ENCODE peak calls at places on chromosomes 2 and 18, in eight cellular contexts. C, N, H, U, A, P, I and M are unnamed samples.

GRCh38 chr2:9991221-9991620 is 39.7 kb downstream of the GRHL1 start:
- DNase-seq in C (no peak), N (no peak), H (no peak), U (no peak), A (no peak), P (no peak), I (no peak), M (no peak)

GRCh38 chr2:181371782-181372292 is 85.3 kb upstream of the ITGA4 start:
- DNase-seq in C (no peak), N (no peak), H (peak; percentile 68), U (no peak), A (no peak), P (no peak), I (no peak), M (no peak)

GRCh38 chr2:127857494-127857818 is 499 bp downstream of the POLR2D start:
- DNase-seq in C (no peak), N (peak; percentile 8), H (no peak), U (no peak), A (no peak), P (no peak), I (no peak), M (no peak)

GRCh38 chr2:159712929-159713575 is 746 bp downstream of the MARCHF7 start:
- DNase-seq in C (no peak), N (no peak), H (no peak), U (no peak), A (no peak), P (no peak), I (no peak), M (no peak)

GRCh38 chr2:11598228-11598731 is 64.4 kb downstream of the GREB1 start:
- DNase-seq in C (no peak), N (no peak), H (no peak), U (no peak), A (no peak), P (no peak), I (no peak), M (no peak)

GRCh38 chr18:57352271-57352701 is at the start of gene ST8SIA3:
- DNase-seq in C (no peak), N (no peak), H (no peak), U (no peak), A (no peak), P (no peak), I (no peak), M (no peak)

GRCh38 chr2:56185582-56186046 is 1.8 kb downstream of the CCDC85A start:
- DNase-seq in C (no peak), N (no peak), H (peak; percentile 45), U (peak; percentile 57), A (peak; percentile 49), P (no peak), I (peak; percentile 53), M (peak; percentile 43)

GRCh38 chr18:41170346-41170745 is 784.7 kb upstream of the PIK3C3 start:
- DNase-seq in C (no peak), N (no peak), H (peak; percentile 37), U (no peak), A (no peak), P (no peak), I (no peak), M (no peak)

GRCh38 chr2:202941771-202942170 is 29.7 kb downstream of the CARF start:
- DNase-seq in C (no peak), N (no peak), H (no peak), U (no peak), A (no peak), P (no peak), I (no peak), M (no peak)

GRCh38 chr18:60892441-60892840 is 440.8 kb upstream of the CDH20 start:
- DNase-seq in C (no peak), N (no peak), H (peak; percentile 41), U (no peak), A (no peak), P (no peak), I (no peak), M (no peak)

GRCh38 chr2:69177063-69177771 is 164.2 kb downstream of the ANTXR1 start:
- DNase-seq in C (no peak), N (no peak), H (peak; percentile 99), U (peak; percentile 58), A (peak; percentile 67), P (no peak), I (peak; percentile 70), M (peak; percentile 58)

GRCh38 chr2:223993634-223994232 is 36.5 kb downstream of the MRPL44 start:
- DNase-seq in C (peak; percentile 36), N (peak; percentile 21), H (peak; percentile 89), U (no peak), A (peak; percentile 73), P (peak; percentile 64), I (no peak), M (peak; percentile 23)

GRCh38 chr18:33820517-33821368 is 242.7 kb downstream of the ASXL3 start:
- DNase-seq in C (no peak), N (no peak), H (no peak), U (no peak), A (no peak), P (no peak), I (no peak), M (no peak)

GRCh38 chr2:1758774-1759610 is 14.7 kb upstream of the PXDN start:
- DNase-seq in C (no peak), N (no peak), H (no peak), U (no peak), A (no peak), P (no peak), I (peak; percentile 37), M (no peak)

GRCh38 chr2:45450633-45451032 is 160.4 kb downstream of the SRBD1 start:
- DNase-seq in C (no peak), N (no peak), H (no peak), U (no peak), A (no peak), P (no peak), I (no peak), M (no peak)

GRCh38 chr18:11888726-11889125 is 19.4 kb downstream of the MPPE1 start:
- DNase-seq in C (no peak), N (no peak), H (no peak), U (no peak), A (no peak), P (no peak), I (no peak), M (no peak)

GRCh38 chr18:21914739-21915319 is 174.2 kb downstream of the MIB1 start:
- DNase-seq in C (no peak), N (no peak), H (peak; percentile 85), U (no peak), A (peak; percentile 22), P (peak; percentile 0), I (no peak), M (no peak)

GRCh38 chr2:217899231-217900009 is 103.4 kb downstream of the TNS1 start:
- DNase-seq in C (no peak), N (no peak), H (peak; percentile 90), U (peak; percentile 83), A (peak; percentile 75), P (no peak), I (peak; percentile 85), M (peak; percentile 65)

GRCh38 chr2:54773838-54774237 is 50.4 kb downstream of the EML6 start:
- DNase-seq in C (no peak), N (no peak), H (peak; percentile 17), U (no peak), A (no peak), P (no peak), I (no peak), M (no peak)

GRCh38 chr18:56028514-56028913 is 440.5 kb upstream of the TCF4 start:
- DNase-seq in C (no peak), N (no peak), H (peak; percentile 6), U (no peak), A (no peak), P (no peak), I (no peak), M (no peak)

GRCh38 chr2:25824216-25824615 is 54.1 kb downstream of the ASXL2 start:
- DNase-seq in C (no peak), N (no peak), H (no peak), U (no peak), A (no peak), P (no peak), I (no peak), M (no peak)

GRCh38 chr2:26284132-26284531 is 39.4 kb downstream of the HADHB start:
- DNase-seq in C (no peak), N (no peak), H (peak; percentile 17), U (no peak), A (no peak), P (no peak), I (no peak), M (no peak)

GRCh38 chr18:5510109-5510846 is 33.5 kb downstream of the EPB41L3 start:
- DNase-seq in C (no peak), N (no peak), H (no peak), U (no peak), A (no peak), P (no peak), I (no peak), M (no peak)

GRCh38 chr2:165720526-165720925 is 73.5 kb downstream of the GALNT3 start:
- DNase-seq in C (no peak), N (no peak), H (peak; percentile 63), U (no peak), A (no peak), P (no peak), I (no peak), M (no peak)

GRCh38 chr2:226792155-226792871 is 7.3 kb downstream of the IRS1 start:
- DNase-seq in C (no peak), N (no peak), H (no peak), U (no peak), A (no peak), P (no peak), I (no peak), M (no peak)

GRCh38 chr2:121260370-121261154 is 24.4 kb downstream of the TFCP2L1 start:
- DNase-seq in C (no peak), N (no peak), H (no peak), U (no peak), A (no peak), P (no peak), I (no peak), M (no peak)

GRCh38 chr2:191836853-191837769 is 9.8 kb downstream of the CAVIN2 start:
- DNase-seq in C (peak; percentile 34), N (no peak), H (peak; percentile 30), U (peak; percentile 32), A (no peak), P (no peak), I (no peak), M (no peak)

GRCh38 chr18:56257215-56257614 is 381.2 kb downstream of the TXNL1 start:
- DNase-seq in C (no peak), N (no peak), H (peak; percentile 72), U (no peak), A (no peak), P (no peak), I (no peak), M (no peak)

GRCh38 chr2:240624950-240625621 is at the start of gene GPR35:
- DNase-seq in C (peak; percentile 84), N (peak; percentile 80), H (peak; percentile 37), U (peak; percentile 58), A (peak; percentile 34), P (no peak), I (peak; percentile 80), M (peak; percentile 38)

GRCh38 chr2:240996834-240997140 is 1.6 kb upstream of the SNED1 start:
- DNase-seq in C (no peak), N (no peak), H (no peak), U (no peak), A (no peak), P (no peak), I (peak; percentile 39), M (no peak)

GRCh38 chr2:222643134-222643533 is 12.8 kb downstream of the FARSB start:
- DNase-seq in C (no peak), N (no peak), H (no peak), U (no peak), A (no peak), P (no peak), I (no peak), M (no peak)

GRCh38 chr2:225725726-225726125 is 326.2 kb downstream of the NYAP2 start:
- DNase-seq in C (no peak), N (no peak), H (no peak), U (no peak), A (no peak), P (no peak), I (no peak), M (no peak)

GRCh38 chr2:120486441-120486840 is 140.5 kb downstream of the INHBB start:
- DNase-seq in C (no peak), N (no peak), H (no peak), U (peak; percentile 7), A (no peak), P (no peak), I (peak; percentile 25), M (no peak)

GRCh38 chr2:170409164-170409535 is 231.2 kb downstream of the MYO3B start:
- DNase-seq in C (peak; percentile 53), N (peak; percentile 64), H (peak; percentile 80), U (peak; percentile 66), A (peak; percentile 76), P (peak; percentile 63), I (peak; percentile 66), M (peak; percentile 50)